ENCODE peak calls at places on chromosomes 5 and 9, in nine cellular contexts. One of them, this sample, is unnamed.

GRCh38 chr9:2138646-2139045 is 123.5 kb downstream of the SMARCA2 start:
- ATAC-seq in sciatic nerve: peak; percentile 52
- ATAC-seq in naive B cell: no peak
- ATAC-seq in WTC11: no peak
- ATAC-seq in stimulated activated naive CD8-positive, alpha-beta T cell treated with anti-CD3 and anti-CD28 coated beads, Interleukin-15, Interleukin-2, amounts not matched to agents 100 U/mL and 50 U/mL, for 24 hours: no peak
- ATAC-seq in Right ventricle myocardium inferior: no peak
- ATAC-seq in effector memory CD8-positive, alpha-beta T cell: no peak
- ATAC-seq in left lung: peak; percentile 17
- ATAC-seq in activated CD4-positive, alpha-beta T cell treated with anti-CD3 and anti-CD28 coated beads for 36 hours: no peak
- ATAC-seq in this sample: no peak

GRCh38 chr5:66863343-66864170 is 267.4 kb downstream of the MAST4 start:
- ATAC-seq in sciatic nerve: no peak
- ATAC-seq in naive B cell: no peak
- ATAC-seq in WTC11: peak; percentile 55
- ATAC-seq in stimulated activated naive CD8-positive, alpha-beta T cell treated with anti-CD3 and anti-CD28 coated beads, Interleukin-15, Interleukin-2, amounts not matched to agents 100 U/mL and 50 U/mL, for 24 hours: no peak
- ATAC-seq in Right ventricle myocardium inferior: no peak
- ATAC-seq in effector memory CD8-positive, alpha-beta T cell: no peak
- ATAC-seq in left lung: no peak
- ATAC-seq in activated CD4-positive, alpha-beta T cell treated with anti-CD3 and anti-CD28 coated beads for 36 hours: no peak
- ATAC-seq in this sample: no peak

GRCh38 chr5:116032094-116032517 is at the start of gene ARL14EPL:
- ATAC-seq in sciatic nerve: peak; percentile 76
- ATAC-seq in naive B cell: peak; percentile 79
- ATAC-seq in WTC11: peak; percentile 80
- ATAC-seq in stimulated activated naive CD8-positive, alpha-beta T cell treated with anti-CD3 and anti-CD28 coated beads, Interleukin-15, Interleukin-2, amounts not matched to agents 100 U/mL and 50 U/mL, for 24 hours: peak; percentile 66
- ATAC-seq in Right ventricle myocardium inferior: peak; percentile 75
- ATAC-seq in effector memory CD8-positive, alpha-beta T cell: peak; percentile 90
- ATAC-seq in left lung: peak; percentile 99
- ATAC-seq in activated CD4-positive, alpha-beta T cell treated with anti-CD3 and anti-CD28 coated beads for 36 hours: no peak
- ATAC-seq in this sample: peak; percentile 75

GRCh38 chr9:84701801-84702200 is 32.3 kb downstream of the NTRK2 start:
- ATAC-seq in sciatic nerve: no peak
- ATAC-seq in naive B cell: no peak
- ATAC-seq in WTC11: no peak
- ATAC-seq in stimulated activated naive CD8-positive, alpha-beta T cell treated with anti-CD3 and anti-CD28 coated beads, Interleukin-15, Interleukin-2, amounts not matched to agents 100 U/mL and 50 U/mL, for 24 hours: no peak
- ATAC-seq in Right ventricle myocardium inferior: no peak
- ATAC-seq in effector memory CD8-positive, alpha-beta T cell: no peak
- ATAC-seq in left lung: no peak
- ATAC-seq in activated CD4-positive, alpha-beta T cell treated with anti-CD3 and anti-CD28 coated beads for 36 hours: no peak
- ATAC-seq in this sample: peak; percentile 40

GRCh38 chr5:13108281-13108680 is 836.2 kb downstream of the DNAH5 start:
- ATAC-seq in sciatic nerve: no peak
- ATAC-seq in naive B cell: no peak
- ATAC-seq in WTC11: no peak
- ATAC-seq in stimulated activated naive CD8-positive, alpha-beta T cell treated with anti-CD3 and anti-CD28 coated beads, Interleukin-15, Interleukin-2, amounts not matched to agents 100 U/mL and 50 U/mL, for 24 hours: no peak
- ATAC-seq in Right ventricle myocardium inferior: no peak
- ATAC-seq in effector memory CD8-positive, alpha-beta T cell: no peak
- ATAC-seq in left lung: no peak
- ATAC-seq in activated CD4-positive, alpha-beta T cell treated with anti-CD3 and anti-CD28 coated beads for 36 hours: no peak
- ATAC-seq in this sample: no peak

GRCh38 chr9:116504893-116505480 is 182.1 kb upstream of the TRIM32 start:
- ATAC-seq in sciatic nerve: no peak
- ATAC-seq in naive B cell: no peak
- ATAC-seq in WTC11: no peak
- ATAC-seq in stimulated activated naive CD8-positive, alpha-beta T cell treated with anti-CD3 and anti-CD28 coated beads, Interleukin-15, Interleukin-2, amounts not matched to agents 100 U/mL and 50 U/mL, for 24 hours: no peak
- ATAC-seq in Right ventricle myocardium inferior: no peak
- ATAC-seq in effector memory CD8-positive, alpha-beta T cell: no peak
- ATAC-seq in left lung: no peak
- ATAC-seq in activated CD4-positive, alpha-beta T cell treated with anti-CD3 and anti-CD28 coated beads for 36 hours: no peak
- ATAC-seq in this sample: peak; percentile 95

GRCh38 chr9:99582768-99583167 is 238.9 kb upstream of the NR4A3 start:
- ATAC-seq in sciatic nerve: no peak
- ATAC-seq in naive B cell: peak; percentile 27
- ATAC-seq in WTC11: no peak
- ATAC-seq in stimulated activated naive CD8-positive, alpha-beta T cell treated with anti-CD3 and anti-CD28 coated beads, Interleukin-15, Interleukin-2, amounts not matched to agents 100 U/mL and 50 U/mL, for 24 hours: no peak
- ATAC-seq in Right ventricle myocardium inferior: no peak
- ATAC-seq in effector memory CD8-positive, alpha-beta T cell: no peak
- ATAC-seq in left lung: no peak
- ATAC-seq in activated CD4-positive, alpha-beta T cell treated with anti-CD3 and anti-CD28 coated beads for 36 hours: no peak
- ATAC-seq in this sample: peak; percentile 58

GRCh38 chr9:123684393-123685149 is 245.4 kb downstream of the DENND1A start:
- ATAC-seq in sciatic nerve: no peak
- ATAC-seq in naive B cell: peak; percentile 85
- ATAC-seq in WTC11: no peak
- ATAC-seq in stimulated activated naive CD8-positive, alpha-beta T cell treated with anti-CD3 and anti-CD28 coated beads, Interleukin-15, Interleukin-2, amounts not matched to agents 100 U/mL and 50 U/mL, for 24 hours: peak; percentile 86
- ATAC-seq in Right ventricle myocardium inferior: no peak
- ATAC-seq in effector memory CD8-positive, alpha-beta T cell: no peak
- ATAC-seq in left lung: no peak
- ATAC-seq in activated CD4-positive, alpha-beta T cell treated with anti-CD3 and anti-CD28 coated beads for 36 hours: peak; percentile 62
- ATAC-seq in this sample: peak; percentile 86

GRCh38 chr5:75331-76320 is 16.3 kb upstream of the PLEKHG4B start:
- ATAC-seq in sciatic nerve: no peak
- ATAC-seq in naive B cell: no peak
- ATAC-seq in WTC11: peak; percentile 13
- ATAC-seq in stimulated activated naive CD8-positive, alpha-beta T cell treated with anti-CD3 and anti-CD28 coated beads, Interleukin-15, Interleukin-2, amounts not matched to agents 100 U/mL and 50 U/mL, for 24 hours: no peak
- ATAC-seq in Right ventricle myocardium inferior: no peak
- ATAC-seq in effector memory CD8-positive, alpha-beta T cell: no peak
- ATAC-seq in left lung: no peak
- ATAC-seq in activated CD4-positive, alpha-beta T cell treated with anti-CD3 and anti-CD28 coated beads for 36 hours: no peak
- ATAC-seq in this sample: no peak

This sample was measured in stimulated activated memory B cell treated with anti-CD40 and anti-IgM and Interleukin-4, amounts not matched to agents 10 μg/mL and 1 μg/mL and 100 μg/mL, for 72 hours.